ENCODE peak calls at places on chromosomes 7 and 10, in six cellular contexts. D, G, O, R, Z and U are unnamed samples.

GRCh38 chr7:35258125-35258890 is 4.4 kb upstream of the TBX20 start:
- DNase-seq in R (no peak), Z (no peak), D (no peak), G (no peak), O (no peak), U (no peak)

GRCh38 chr10:128540806-128541739 is 414.9 kb upstream of the MKI67 start:
- DNase-seq in Z (no peak), R (no peak), D (no peak), O (peak), G (no peak), U (no peak)

GRCh38 chr7:66847879-66848810 is 72.9 kb upstream of the TMEM248 start:
- DNase-seq in Z (no peak), D (no peak), G (peak), O (no peak), R (no peak), U (peak)

GRCh38 chr7:151840088-151840910 is 36.6 kb downstream of the PRKAG2 start:
- DNase-seq in Z (no peak), O (no peak), D (no peak), R (no peak), G (no peak), U (no peak)

GRCh38 chr7:101959342-101959741 is 141.9 kb downstream of the CUX1 start:
- DNase-seq in G (no peak), Z (no peak), R (no peak), D (no peak), O (no peak), U (no peak)

GRCh38 chr7:96973986-96974385 is 31.4 kb upstream of the DLX6 start:
- DNase-seq in Z (no peak), R (no peak), O (no peak), G (no peak), D (no peak), U (peak)

GRCh38 chr10:100977436-100977835 is 8.1 kb downstream of the SEMA4G start:
- DNase-seq in D (no peak), Z (no peak), G (no peak), R (no peak), O (no peak), U (no peak)

GRCh38 chr10:3659518-3659917 is 125.5 kb downstream of the KLF6 start:
- DNase-seq in O (no peak), D (no peak), G (no peak), Z (no peak), R (no peak), U (no peak)

GRCh38 chr7:18521945-18522566 is 26.5 kb downstream of the HDAC9 start:
- DNase-seq in Z (no peak), G (no peak), R (no peak), O (no peak), D (no peak), U (no peak)

GRCh38 chr10:4766449-4766848 is 59.6 kb upstream of the AKR1E2 start:
- DNase-seq in G (peak), R (no peak), O (no peak), Z (no peak), D (no peak), U (peak)

GRCh38 chr7:137269240-137269639 is 74.3 kb downstream of the PTN start:
- DNase-seq in G (no peak), Z (no peak), R (no peak), O (no peak), D (no peak), U (no peak)

GRCh38 chr10:114590983-114591382 is 67.1 kb downstream of the ABLIM1 start:
- DNase-seq in Z (no peak), G (no peak), R (no peak), O (no peak), D (no peak), U (no peak)

GRCh38 chr7:30984359-30985107 is 20.8 kb downstream of the GHRHR start:
- DNase-seq in Z (no peak), R (no peak), G (peak), D (no peak), O (peak), U (peak)

GRCh38 chr10:72353963-72354355 is 760 bp downstream of the DNAJB12 start:
- DNase-seq in O (no peak), R (no peak), G (no peak), Z (no peak), D (no peak), U (no peak)

GRCh38 chr10:78664929-78665525 is 403.7 kb upstream of the ZMIZ1 start:
- DNase-seq in D (no peak), O (no peak), R (no peak), Z (no peak), G (peak), U (peak)

GRCh38 chr7:2256306-2257045 is 14.4 kb downstream of the NUDT1 start:
- DNase-seq in R (no peak), D (no peak), O (no peak), Z (no peak), G (no peak), U (no peak)

GRCh38 chr10:130900441-130901160 is 410.9 kb downstream of the TCERG1L start:
- DNase-seq in O (no peak), Z (no peak), D (no peak), R (no peak), G (no peak), U (no peak)

GRCh38 chr10:78260141-78260540 is 226.5 kb downstream of the RPS24 start:
- DNase-seq in D (no peak), Z (no peak), G (no peak), O (no peak), R (no peak), U (no peak)

GRCh38 chr7:24879281-24879680 is 100.7 kb downstream of the OSBPL3 start:
- DNase-seq in G (no peak), D (no peak), R (no peak), O (no peak), Z (no peak), U (no peak)

GRCh38 chr7:143934526-143935340 is at the start of gene OR2F2:
- DNase-seq in R (no peak), O (no peak), Z (no peak), G (peak), D (no peak), U (no peak)

GRCh38 chr10:30786131-30786530 is 156.6 kb upstream of the LYZL2 start:
- DNase-seq in Z (no peak), D (no peak), O (no peak), R (no peak), G (peak), U (peak)

GRCh38 chr10:86756511-86757109 is at the start of gene BMPR1A:
- DNase-seq in O (peak), D (no peak), Z (no peak), G (peak), R (no peak), U (no peak)

GRCh38 chr7:99739699-99740572 is 4.9 kb upstream of the CYP3A7 start:
- DNase-seq in R (no peak), O (no peak), Z (no peak), D (no peak), G (no peak), U (no peak)

GRCh38 chr10:58647366-58647765 is 134.7 kb downstream of the BICC1 start:
- DNase-seq in R (no peak), D (no peak), Z (no peak), G (peak), O (no peak), U (no peak)

GRCh38 chr10:77970869-77971803 is 44.6 kb upstream of the DLG5 start:
- DNase-seq in R (no peak), D (no peak), G (peak), O (peak), Z (no peak), U (peak)

GRCh38 chr7:34058791-34059550 is 153.6 kb downstream of the BMPER start:
- DNase-seq in D (no peak), Z (no peak), O (no peak), G (no peak), R (no peak), U (no peak)